ENCODE peak calls at places on chromosome X, in ten cellular contexts. F is brain microvascular endothelial cell; U is right cardiac atrium; G is body of pancreas; Z is GM06990; N is testis; O is psoas muscle; C is cardiac fibroblast; V is GM23338; P is Jurkat, Clone E6-1. A is an unnamed sample.

GRCh38 chrX:11558972-11559371 is 106.7 kb downstream of the ARHGAP6 start:
- DNase-seq in F (no peak), U (no peak), G (no peak), Z (no peak), N (no peak), O (no peak), C (no peak), V (peak), P (peak), A (peak)

GRCh38 chrX:39576081-39576701 is 521.6 kb downstream of the BCOR start:
- DNase-seq in F (no peak), U (peak), G (no peak), Z (no peak), N (no peak), O (no peak), C (no peak), V (peak), P (no peak), A (peak)

GRCh38 chrX:1351981-1352714 is 15.6 kb downstream of the IL3RA start:
- DNase-seq in F (no peak), U (no peak), G (no peak), Z (no peak), N (no peak), O (no peak), C (no peak), V (no peak), P (no peak), A (no peak)

GRCh38 chrX:25544641-25545040 is 528.9 kb upstream of the ARX start:
- DNase-seq in F (peak), U (no peak), G (no peak), Z (no peak), N (no peak), O (no peak), C (peak), V (no peak), P (no peak), A (no peak)

GRCh38 chrX:107654778-107655761 is 26.8 kb downstream of the PRPS1 start:
- DNase-seq in F (peak), U (peak), G (peak), Z (peak), N (no peak), O (peak), C (peak), V (peak), P (no peak), A (peak)

GRCh38 chrX:111040377-111041017 is 55.5 kb upstream of the PAK3 start:
- DNase-seq in F (peak), U (no peak), G (no peak), Z (no peak), N (no peak), O (no peak), C (peak), V (no peak), P (peak), A (no peak)

GRCh38 chrX:96843566-96843965 is 40.1 kb upstream of the RPA4 start:
- DNase-seq in F (peak), U (no peak), G (no peak), Z (no peak), N (no peak), O (no peak), C (peak), V (peak), P (no peak), A (peak)

GRCh38 chrX:73944582-73944947 is 359.4 kb upstream of the ZCCHC13 start:
- DNase-seq in F (no peak), U (no peak), G (no peak), Z (no peak), N (no peak), O (no peak), C (peak), V (no peak), P (peak), A (no peak)

GRCh38 chrX:137568741-137569469 is 3.0 kb downstream of the ZIC3 start:
- DNase-seq in F (no peak), U (no peak), G (no peak), Z (no peak), N (no peak), O (no peak), C (no peak), V (no peak), P (no peak), A (no peak)

GRCh38 chrX:16771483-16772398 is 14.5 kb upstream of the TXLNG start:
- DNase-seq in F (peak), U (no peak), G (no peak), Z (peak), N (no peak), O (no peak), C (peak), V (peak), P (no peak), A (peak)

GRCh38 chrX:96436105-96436504 is 248.5 kb upstream of the DIAPH2 start:
- DNase-seq in F (peak), U (no peak), G (no peak), Z (no peak), N (no peak), O (no peak), C (peak), V (no peak), P (no peak), A (no peak)

GRCh38 chrX:16606142-16606720 is 43.7 kb upstream of the S100G start:
- DNase-seq in F (no peak), U (no peak), G (no peak), Z (no peak), N (no peak), O (no peak), C (no peak), V (no peak), P (no peak), A (no peak)

GRCh38 chrX:12953420-12953819 is 21.5 kb upstream of the TMSB4X start:
- DNase-seq in F (no peak), U (no peak), G (no peak), Z (no peak), N (no peak), O (no peak), C (no peak), V (no peak), P (no peak), A (no peak)

GRCh38 chrX:153609917-153610833 is 11.2 kb upstream of the CCNQ start:
- DNase-seq in F (peak), U (peak), G (peak), Z (peak), N (peak), O (peak), C (peak), V (peak), P (peak), A (peak)

GRCh38 chrX:73127700-73128241 is 48.5 kb upstream of the PABPC1L2A start:
- DNase-seq in F (no peak), U (no peak), G (peak), Z (no peak), N (peak), O (no peak), C (no peak), V (peak), P (no peak), A (peak)

GRCh38 chrX:138034136-138034535 is 468.2 kb downstream of the ZIC3 start:
- DNase-seq in F (no peak), U (no peak), G (no peak), Z (no peak), N (no peak), O (no peak), C (no peak), V (peak), P (no peak), A (no peak)

GRCh38 chrX:53287493-53288138 is 6.2 kb upstream of the IQSEC2 start:
- DNase-seq in F (peak), U (peak), G (peak), Z (peak), N (no peak), O (peak), C (peak), V (no peak), P (peak), A (peak)

GRCh38 chrX:35726176-35726575 is 72.0 kb upstream of the MAGEB16 start:
- DNase-seq in F (peak), U (no peak), G (no peak), Z (no peak), N (peak), O (no peak), C (peak), V (peak), P (peak), A (no peak)

GRCh38 chrX:134158821-134159512 is 78.0 kb upstream of the CCDC160 start:
- DNase-seq in F (no peak), U (no peak), G (no peak), Z (no peak), N (no peak), O (no peak), C (no peak), V (no peak), P (no peak), A (no peak)

GRCh38 chrX:45505214-45505613 is 304.5 kb upstream of the DIPK2B start:
- DNase-seq in F (peak), U (no peak), G (no peak), Z (no peak), N (no peak), O (no peak), C (peak), V (no peak), P (no peak), A (no peak)

GRCh38 chrX:150968862-150969720 is 14.0 kb upstream of the HMGB3 start:
- DNase-seq in F (no peak), U (no peak), G (no peak), Z (no peak), N (no peak), O (no peak), C (no peak), V (peak), P (no peak), A (no peak)

GRCh38 chrX:94288972-94289371 is 615.0 kb downstream of the FAM133A start:
- DNase-seq in F (no peak), U (no peak), G (no peak), Z (no peak), N (no peak), O (no peak), C (no peak), V (peak), P (no peak), A (no peak)

GRCh38 chrX:38052096-38052495 is 45.7 kb downstream of the SYTL5 start:
- DNase-seq in F (peak), U (no peak), G (no peak), Z (no peak), N (no peak), O (no peak), C (peak), V (no peak), P (no peak), A (no peak)

GRCh38 chrX:81377329-81377728 is 175.4 kb downstream of the SH3BGRL start:
- DNase-seq in F (peak), U (no peak), G (no peak), Z (no peak), N (no peak), O (no peak), C (peak), V (peak), P (peak), A (no peak)

DNA sequence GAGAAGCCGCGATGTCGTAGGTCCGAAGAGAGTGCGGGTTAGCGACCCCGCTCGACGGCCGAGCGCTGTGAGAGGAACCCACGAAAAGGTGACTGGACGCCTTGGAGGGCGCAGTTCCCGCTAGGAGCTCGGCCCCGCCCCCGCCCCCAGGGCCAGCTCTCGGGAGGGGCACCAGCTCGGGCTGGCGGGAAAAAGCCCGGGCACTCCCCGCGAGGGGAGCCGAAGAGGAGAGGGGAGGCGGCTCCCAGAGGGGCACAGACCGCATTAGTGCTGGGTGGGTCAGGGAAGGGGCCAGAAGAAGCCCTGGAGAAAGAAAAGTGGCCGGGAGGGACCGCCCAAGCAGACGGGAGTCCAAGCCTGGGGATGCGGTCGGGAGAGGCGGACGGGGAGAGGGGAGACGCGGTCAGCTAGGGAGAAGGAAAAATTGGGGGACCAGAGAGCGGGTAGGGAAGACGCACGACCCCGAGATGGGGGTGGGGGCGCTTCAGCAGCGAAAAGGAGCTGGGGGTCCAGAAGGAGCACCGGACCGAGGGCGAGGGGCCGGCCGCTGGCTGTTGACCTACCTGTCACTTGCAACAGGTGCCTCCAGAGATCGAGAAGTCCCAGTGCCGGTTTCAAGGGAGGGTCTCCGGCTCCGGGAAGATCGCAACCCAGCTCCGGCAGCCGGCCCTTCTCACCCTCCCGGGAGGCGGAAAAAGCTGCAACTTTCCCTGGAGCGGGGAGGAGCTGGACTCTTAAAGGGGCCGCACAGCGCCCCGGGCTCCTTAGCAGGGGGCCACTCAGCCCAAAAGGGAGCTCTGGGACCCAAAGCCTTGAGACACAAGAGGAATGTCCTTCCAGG is at the start of gene SYTL4:
- DNase-seq in F (no peak), U (peak), G (peak), Z (peak), N (peak), O (peak), C (peak), V (peak), P (no peak), A (peak)
- H3K4me3 ChIP-seq in F (peak), U (peak), G (peak), Z (peak), N (peak), O (peak), C (peak), V (peak), P (no peak), A (peak)

GRCh38 chrX:3271485-3272186 is 74.8 kb downstream of the MXRA5 start:
- DNase-seq in F (peak), U (no peak), G (no peak), Z (no peak), N (no peak), O (no peak), C (peak), V (no peak), P (no peak), A (no peak)
- H3K4me3 ChIP-seq in F (no peak), U (no peak), G (no peak), Z (no peak), N (no peak), O (no peak), C (peak), V (no peak), P (no peak), A (no peak)

DNA sequence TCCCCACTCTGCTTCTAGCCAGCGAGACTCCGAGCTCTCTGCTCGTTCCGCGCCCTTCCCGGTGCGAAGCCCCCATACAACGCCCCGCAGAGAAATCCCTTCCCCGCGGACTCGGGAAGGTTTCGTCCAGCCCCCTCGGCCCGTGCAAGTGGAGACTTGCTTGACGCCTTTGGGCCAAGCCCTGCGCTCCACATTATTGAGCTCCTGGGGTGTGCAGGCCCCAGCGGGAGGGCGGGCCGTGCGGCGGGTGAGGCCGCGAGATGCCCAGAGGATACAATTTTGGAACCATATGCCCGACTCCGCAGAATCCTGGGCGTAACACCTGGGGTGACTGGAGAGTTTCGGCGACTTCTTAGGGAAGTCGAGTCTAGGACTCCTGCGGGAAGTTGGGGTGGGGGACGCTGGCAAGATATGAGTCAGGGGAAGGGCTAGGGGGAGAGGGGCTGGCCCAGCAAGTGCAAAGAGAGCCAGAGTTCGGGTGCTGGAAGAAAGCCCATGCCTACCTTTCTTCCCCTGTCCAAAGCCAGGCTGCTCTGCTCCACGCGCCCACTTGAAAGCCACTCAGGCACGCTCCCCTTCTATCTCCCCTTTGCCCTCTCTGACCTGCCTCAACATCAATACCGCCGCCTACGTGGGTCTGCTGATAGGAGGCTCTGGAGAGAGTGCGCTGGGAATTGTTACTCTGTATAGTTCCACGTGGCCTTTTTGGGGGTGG is 1.1 kb upstream of the ELF4 start:
- DNase-seq in F (no peak), U (no peak), G (no peak), Z (no peak), N (no peak), O (no peak), C (peak), V (peak), P (no peak), A (peak)
- H3K4me3 ChIP-seq in F (peak), U (peak), G (no peak), Z (peak), N (no peak), O (peak), C (peak), V (peak), P (no peak), A (no peak)

DNA sequence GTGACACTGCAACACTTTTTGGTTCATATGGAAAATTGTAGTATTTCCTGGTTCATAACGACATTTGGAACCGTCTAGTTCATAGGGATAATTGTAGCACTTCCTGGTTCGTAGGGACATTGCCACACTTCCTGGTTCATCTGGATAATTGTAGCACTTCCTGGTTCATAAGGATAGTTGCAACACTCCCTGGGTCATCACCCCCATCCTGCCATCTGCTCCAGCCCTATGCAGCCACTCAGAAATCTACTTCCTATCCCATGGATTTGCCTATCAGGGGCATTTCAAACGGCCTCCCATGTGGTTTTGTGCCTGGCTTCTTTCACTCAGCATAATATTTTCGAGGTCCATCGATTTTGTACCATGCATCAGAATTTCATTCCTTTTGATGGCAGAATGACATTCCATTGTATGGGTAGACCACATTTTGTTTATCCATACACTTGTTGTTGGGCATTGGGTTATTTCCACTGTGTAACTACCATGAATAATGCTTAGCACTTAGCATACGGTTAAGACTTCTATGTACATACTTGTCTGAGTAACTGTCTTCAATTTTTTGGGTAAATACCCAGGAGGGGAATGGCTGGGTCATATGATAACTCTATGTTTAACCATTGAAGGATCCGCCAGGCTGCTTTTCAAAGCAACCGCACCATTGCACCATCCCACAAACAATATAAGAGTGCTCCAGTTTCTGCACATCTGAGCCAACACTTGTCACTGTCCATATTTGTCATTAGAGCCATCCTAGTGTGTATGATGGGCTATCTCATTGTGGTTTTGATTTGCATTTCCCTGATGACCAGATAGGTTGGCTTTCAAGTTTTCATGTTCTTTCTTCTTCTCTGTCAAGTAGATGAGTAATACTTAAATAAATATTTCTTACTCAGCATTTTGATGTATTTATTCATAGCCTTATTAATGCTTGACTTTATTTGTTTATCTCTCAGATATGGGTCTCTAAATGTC is 58.3 kb upstream of the CD99 start:
- DNase-seq in F (peak), U (no peak), G (no peak), Z (no peak), N (no peak), O (no peak), C (no peak), V (no peak), P (peak), A (no peak)
- H3K4me3 ChIP-seq in F (no peak), U (no peak), G (no peak), Z (no peak), N (no peak), O (no peak), C (no peak), V (no peak), P (no peak), A (no peak)

GRCh38 chrX:78746496-78746895 is 1.0 kb upstream of the LPAR4 start:
- DNase-seq in F (no peak), U (no peak), G (no peak), Z (no peak), N (no peak), O (no peak), C (no peak), V (peak), P (no peak), A (no peak)

DNA sequence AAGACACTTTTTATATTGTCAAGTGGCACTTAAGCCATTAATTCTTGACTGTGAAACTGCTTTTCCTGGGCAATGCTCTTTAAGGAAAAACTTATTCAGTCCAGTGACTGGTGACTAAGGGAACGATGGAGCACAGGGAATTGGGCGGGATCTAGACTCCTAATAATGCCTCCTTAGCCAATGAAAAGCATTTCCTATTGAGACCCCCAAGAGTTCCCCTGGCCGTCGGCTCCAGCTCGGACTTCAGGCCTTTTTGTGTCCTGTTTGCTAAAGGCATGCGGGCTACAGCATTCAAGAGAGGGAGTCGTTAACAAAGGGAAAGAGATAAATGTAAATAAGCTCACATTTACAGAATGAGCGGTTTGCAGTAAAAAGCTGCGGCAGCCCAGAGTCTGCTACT is at the start of gene LPAR4:
- DNase-seq in F (no peak), U (peak), G (no peak), Z (no peak), N (peak), O (no peak), C (peak), V (peak), P (no peak), A (no peak)
- H3K4me3 ChIP-seq in F (peak), U (peak), G (no peak), Z (no peak), N (no peak), O (no peak), C (peak), V (peak), P (no peak), A (no peak)

DNA sequence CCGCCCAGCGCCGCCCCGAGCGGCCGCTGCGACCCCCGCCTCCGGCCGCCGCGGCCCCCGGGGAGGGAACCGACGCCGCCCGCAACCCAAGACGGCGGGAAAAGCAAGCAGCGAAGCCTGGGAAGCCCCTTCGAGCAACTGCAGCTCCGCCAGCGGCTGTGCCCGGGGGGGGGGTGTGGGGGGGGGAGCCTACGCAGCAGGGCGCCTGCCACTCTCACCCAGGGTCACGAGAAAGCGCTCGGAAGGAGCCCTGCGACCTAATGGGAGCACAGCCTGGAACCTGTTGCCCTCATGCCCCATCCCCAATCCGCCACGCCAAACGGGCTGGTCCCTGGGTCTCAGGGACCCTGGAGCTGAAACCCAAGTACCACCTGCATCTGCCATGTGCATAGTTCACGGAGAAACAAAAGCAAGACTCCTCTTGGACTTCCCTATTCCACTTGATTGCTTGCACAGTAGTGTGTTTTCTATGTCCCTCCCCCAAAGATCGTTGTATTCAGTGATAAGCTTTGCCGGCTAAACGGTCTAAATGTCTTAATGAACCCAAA is 318 bp upstream of the GAB3 start:
- DNase-seq in F (no peak), U (no peak), G (no peak), Z (peak), N (peak), O (peak), C (no peak), V (peak), P (no peak), A (no peak)
- H3K4me3 ChIP-seq in F (peak), U (peak), G (no peak), Z (peak), N (peak), O (peak), C (peak), V (peak), P (peak), A (no peak)

A was measured in thyroid gland.